ENCODE peak calls at places on chromosomes 3 and 15, in six cellular contexts. Y is A549, N is GM12878, K is K562, J is NB4, T is HepG2. G is an unnamed sample.

GRCh38 chr15:101267320-101268104 is 9.8 kb downstream of the SELENOS start:
- DNase-seq in Y (no peak), N (no peak), K (peak), J (peak), T (no peak), G (no peak)

GRCh38 chr3:176954517-176954916 is 242.8 kb downstream of the TBL1XR1 start:
- DNase-seq in Y (no peak), N (no peak), K (no peak), J (no peak), T (no peak), G (no peak)

GRCh38 chr3:157174265-157174615 is 14.3 kb upstream of the CCNL1 start:
- DNase-seq in Y (peak), N (no peak), K (no peak), J (no peak), T (no peak), G (peak)

GRCh38 chr3:135214400-135214799 is 419.3 kb downstream of the EPHB1 start:
- DNase-seq in Y (no peak), N (no peak), K (no peak), J (no peak), T (no peak), G (no peak)

GRCh38 chr3:189262746-189263145 is 91.0 kb downstream of the TPRG1 start:
- DNase-seq in Y (no peak), N (no peak), K (no peak), J (no peak), T (no peak), G (no peak)

GRCh38 chr15:40245666-40246065 is 6.8 kb downstream of the PAK6 start:
- DNase-seq in Y (no peak), N (no peak), K (no peak), J (no peak), T (no peak), G (no peak)

GRCh38 chr3:160368804-160369203 is 30.2 kb downstream of the IFT80 start:
- DNase-seq in Y (no peak), N (no peak), K (no peak), J (peak), T (no peak), G (no peak)

GRCh38 chr3:173191611-173192010 is 50.6 kb upstream of the SPATA16 start:
- DNase-seq in Y (no peak), N (no peak), K (no peak), J (no peak), T (no peak), G (peak)

GRCh38 chr3:48851407-48851806 is 3.7 kb upstream of the PRKAR2A start:
- DNase-seq in Y (no peak), N (no peak), K (no peak), J (no peak), T (no peak), G (no peak)

DNA sequence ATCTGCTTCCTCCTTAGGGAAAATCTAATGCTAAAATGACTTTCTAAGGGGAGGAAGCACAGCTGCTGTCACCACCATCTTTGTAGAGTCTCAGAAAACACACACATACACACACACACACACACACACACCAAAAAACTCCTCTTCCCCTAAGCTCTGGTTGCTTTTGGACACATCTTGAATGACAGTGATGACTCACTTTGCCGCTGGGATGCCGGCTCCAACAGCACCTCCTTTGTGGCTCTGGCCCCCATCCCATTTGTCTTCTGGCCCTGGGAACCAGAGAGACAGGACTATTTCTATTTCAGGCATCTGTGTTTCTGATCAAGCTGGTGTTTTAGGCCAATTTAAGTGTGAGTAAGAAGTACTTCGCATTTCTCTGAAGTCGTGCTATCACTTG is 124.9 kb upstream of the GOLIM4 start:
- DNase-seq in Y (no peak), N (no peak), K (no peak), J (no peak), T (no peak), G (no peak)
- TF ChIP-seq MYC in Y (no peak), N (no peak), K (no peak), J (no peak), T (no peak), G (no peak)

GRCh38 chr3:10763248-10763620 is 52.8 kb upstream of the SLC6A11 start:
- DNase-seq in Y (no peak), N (no peak), K (no peak), J (no peak), T (no peak), G (no peak)

GRCh38 chr3:10763817-10764313 is 52.2 kb upstream of the SLC6A11 start:
- DNase-seq in Y (no peak), N (no peak), K (no peak), J (no peak), T (no peak), G (no peak)

GRCh38 chr3:10762611-10763247 is 53.3 kb upstream of the SLC6A11 start:
- DNase-seq in Y (no peak), N (no peak), K (no peak), J (no peak), T (no peak), G (no peak)

GRCh38 chr3:10766049-10766705 is 49.9 kb upstream of the SLC6A11 start:
- DNase-seq in Y (no peak), N (no peak), K (no peak), J (no peak), T (no peak), G (no peak)

DNA sequence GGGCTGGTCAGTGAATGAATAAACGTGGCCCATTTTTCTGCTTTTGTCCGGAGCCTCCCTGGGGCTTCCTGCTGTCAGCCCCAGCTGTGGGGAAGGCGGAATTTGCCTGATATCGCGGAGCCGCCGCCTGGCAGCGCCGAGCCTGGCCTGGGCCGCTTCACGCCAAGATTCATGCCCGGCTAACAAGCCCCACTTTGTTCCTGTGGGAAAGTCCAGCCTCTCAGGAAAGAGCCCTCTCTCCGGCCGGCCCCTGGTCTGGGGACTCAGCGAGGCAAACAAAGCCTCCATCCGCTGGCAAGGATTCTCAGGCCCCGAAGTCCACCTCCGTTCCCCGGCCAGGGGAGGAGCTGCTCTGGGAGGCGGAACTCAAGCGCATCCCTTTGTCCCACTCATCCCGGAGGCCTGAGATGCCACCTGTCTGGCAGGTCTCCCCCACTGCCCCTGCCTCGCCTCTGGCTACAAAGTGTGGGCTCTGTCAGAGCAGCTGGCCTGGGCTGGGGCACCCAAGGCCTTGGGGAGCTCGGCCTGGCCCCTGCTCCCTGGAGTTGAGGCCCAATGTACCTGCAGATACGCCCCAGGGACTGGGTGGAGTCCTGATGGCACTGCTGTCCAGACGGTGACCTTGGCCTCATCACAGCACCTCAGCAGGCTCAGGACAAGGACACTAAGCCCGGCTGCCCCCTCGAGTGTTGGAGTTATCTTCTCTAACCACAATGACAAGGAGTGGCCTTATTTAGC is 51.5 kb upstream of the SLC6A11 start:
- DNase-seq in Y (no peak), N (no peak), K (no peak), J (no peak), T (peak), G (no peak)
- TF ChIP-seq MYC in Y (no peak), N (no peak), K (no peak), J (no peak), T (no peak), G (no peak)

GRCh38 chr3:38003371-38003816 is 12.8 kb downstream of the VILL start:
- DNase-seq in Y (peak), N (no peak), K (peak), J (peak), T (peak), G (peak)
- TF ChIP-seq MYC in Y (no peak), N (no peak), K (no peak), J (no peak), T (peak), G (no peak)

GRCh38 chr3:181609156-181609767 is 102.5 kb upstream of the SOX2 start:
- DNase-seq in Y (no peak), N (no peak), K (no peak), J (no peak), T (no peak), G (no peak)

DNA sequence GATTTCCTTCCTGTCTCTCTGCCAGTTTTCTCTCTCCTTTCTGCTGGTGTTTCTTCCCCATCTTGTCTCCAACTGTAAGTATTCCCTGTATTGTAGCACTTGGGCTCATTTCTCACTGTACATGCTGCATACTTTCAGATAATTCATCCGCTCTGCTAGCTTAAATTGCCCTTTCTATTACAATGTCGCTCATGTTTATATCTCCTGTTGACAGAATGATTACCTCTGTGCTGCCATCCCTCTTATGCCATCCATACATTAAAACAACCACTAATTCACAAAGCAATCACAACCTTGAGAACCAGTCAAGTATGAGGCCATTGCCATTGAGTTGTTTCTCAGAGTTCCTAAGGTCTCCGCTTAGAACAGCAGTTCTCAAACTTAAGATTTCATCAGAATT is 107.5 kb upstream of the SOX2 start:
- DNase-seq in Y (no peak), N (no peak), K (no peak), J (no peak), T (no peak), G (no peak)
- TF ChIP-seq MYC in Y (no peak), N (no peak), K (no peak), J (no peak), T (no peak), G (no peak)

GRCh38 chr3:171445805-171446204 is 14.4 kb downstream of the TNIK start:
- DNase-seq in Y (no peak), N (no peak), K (no peak), J (no peak), T (no peak), G (no peak)
- TF ChIP-seq MYC in Y (no peak), N (no peak), K (no peak), J (no peak), T (no peak), G (no peak)

GRCh38 chr15:66670698-66671580 is 31.1 kb upstream of the SMAD6 start:
- DNase-seq in Y (peak), N (no peak), K (peak), J (no peak), T (peak), G (no peak)
- TF ChIP-seq MYC in Y (no peak), N (no peak), K (no peak), J (no peak), T (no peak), G (no peak)

DNA sequence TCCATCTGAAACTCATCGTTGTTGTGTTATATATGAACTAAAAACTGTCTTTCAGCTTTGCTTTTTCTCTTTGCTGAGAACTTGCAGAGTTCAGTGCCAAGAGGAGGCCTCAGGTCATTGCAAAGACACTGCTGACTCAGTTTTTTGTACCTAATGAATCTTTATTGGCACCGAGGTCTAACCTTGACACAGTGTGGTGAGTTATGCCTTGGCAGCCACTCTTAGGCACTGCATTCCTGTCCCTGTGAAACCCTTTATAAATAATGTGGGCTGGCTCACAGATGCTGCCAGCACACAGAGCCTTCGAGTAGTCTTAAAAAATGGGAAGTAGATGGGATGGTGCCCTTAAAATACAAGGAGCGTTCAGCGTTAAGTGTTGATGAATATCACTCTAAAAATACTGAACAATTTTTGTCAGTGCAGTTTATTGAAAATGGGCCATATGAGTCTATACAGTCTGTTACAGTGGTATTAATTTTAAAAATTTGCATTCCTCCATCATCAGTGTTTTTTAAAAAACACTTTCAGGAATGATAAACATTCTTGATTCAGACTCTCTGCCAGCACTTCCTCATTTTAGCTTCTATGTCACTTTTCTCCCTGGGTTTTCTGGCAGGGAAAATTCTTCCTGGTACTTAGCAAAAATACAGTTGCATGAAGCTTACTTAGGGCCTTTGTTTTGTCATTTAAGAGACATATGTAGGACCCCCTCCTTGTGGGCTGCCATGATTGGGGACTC is 234.1 kb downstream of the CACNA2D3 start:
- DNase-seq in Y (no peak), N (no peak), K (no peak), J (no peak), T (no peak), G (no peak)
- TF ChIP-seq MYC in Y (no peak), N (no peak), K (no peak), J (no peak), T (no peak), G (no peak)

GRCh38 chr3:183265157-183265642 is 12.1 kb downstream of the B3GNT5 start:
- DNase-seq in Y (no peak), N (no peak), K (no peak), J (peak), T (no peak), G (no peak)
- TF ChIP-seq MYC in Y (no peak), N (no peak), K (no peak), J (no peak), T (no peak), G (no peak)

DNA sequence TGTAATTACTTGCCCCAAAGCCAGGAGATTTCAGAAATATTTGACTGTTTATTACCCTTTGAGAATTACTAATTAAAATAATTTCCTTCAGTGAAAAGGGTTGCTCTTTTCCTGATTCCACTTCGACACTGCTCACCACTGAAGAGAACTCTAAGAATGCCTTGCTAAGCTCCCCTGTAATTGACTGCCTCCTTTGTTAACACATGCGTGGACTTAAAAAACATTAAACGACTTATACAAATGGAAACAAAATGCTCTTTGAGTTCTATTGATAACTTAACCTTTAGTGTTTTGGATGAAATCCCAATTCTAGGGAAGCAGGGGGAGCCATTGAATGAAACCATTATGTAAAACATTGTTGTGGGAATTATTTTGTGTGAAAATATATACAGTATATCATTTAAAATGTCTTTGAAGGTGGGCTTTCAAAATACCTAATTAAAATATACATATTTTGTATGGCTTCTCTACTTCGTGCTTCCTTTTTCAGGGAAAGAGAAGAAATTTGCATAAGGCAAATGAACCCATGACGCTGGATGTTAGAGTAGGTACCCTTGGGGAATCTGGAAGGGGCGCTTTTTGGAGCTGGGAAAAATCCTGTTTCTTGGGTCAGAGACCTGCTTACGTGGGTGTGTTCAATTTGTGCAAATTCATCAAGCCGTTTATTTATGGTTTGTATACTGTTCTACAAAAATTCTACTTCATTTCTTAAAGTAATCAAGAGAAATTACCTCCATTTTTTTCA is 64.2 kb downstream of the WWTR1 start:
- DNase-seq in Y (no peak), N (no peak), K (no peak), J (no peak), T (no peak), G (no peak)
- TF ChIP-seq MYC in Y (no peak), N (no peak), K (no peak), J (no peak), T (no peak), G (no peak)

G was measured in endothelial cell of umbilical vein.